ENCODE peak calls at places on chromosomes 2 and 18, in five cellular contexts. U is endothelial cell; W is CD4-positive, CD25-positive, alpha-beta regulatory T cell; N is stimulated activated CD4-positive, alpha-beta T cell treated with anti-CD3 and anti-CD28 coated beads, Interleukin-15, amount 100 ng/mL, for 1 hour; E is NCI-H2081. Q is an unnamed sample.

GRCh38 chr2:120660771-120661459 is 74.8 kb upstream of the GLI2 start:
- DNase-seq in U (no peak), W (no peak), N (no peak), E (no peak), Q (no peak)

GRCh38 chr2:88687384-88687783 is 4.1 kb upstream of the RPIA start:
- DNase-seq in U (no peak), W (no peak), N (no peak), E (no peak), Q (no peak)

GRCh38 chr2:120791243-120791960 is 55.7 kb downstream of the GLI2 start:
- DNase-seq in U (no peak), W (no peak), N (no peak), E (no peak), Q (no peak)

GRCh38 chr18:46297621-46298020 is 193.4 kb downstream of the HAUS1 start:
- DNase-seq in U (no peak), W (no peak), N (no peak), E (no peak), Q (peak)

GRCh38 chr2:142974288-142975024 is 97.0 kb downstream of the KYNU start:
- DNase-seq in U (no peak), W (no peak), N (no peak), E (no peak), Q (no peak)

GRCh38 chr2:236816197-236817170 is 246.9 kb downstream of the ACKR3 start:
- DNase-seq in U (no peak), W (no peak), N (no peak), E (no peak), Q (no peak)

GRCh38 chr2:166238176-166238575 is 110.4 kb upstream of the SCN1A start:
- DNase-seq in U (no peak), W (no peak), N (no peak), E (no peak), Q (no peak)

GRCh38 chr2:126645211-126645618 is 10.7 kb upstream of the GYPC start:
- DNase-seq in U (no peak), W (no peak), N (no peak), E (no peak), Q (no peak)

GRCh38 chr2:140122001-140122400 is 1341.8 kb upstream of the NXPH2 start:
- DNase-seq in U (no peak), W (no peak), N (no peak), E (no peak), Q (no peak)